ENCODE peak calls at places on chromosomes 5 and 9, in seven cellular contexts. H is heart left ventricle, B is colonic mucosa, M is H9, W is esophagus squamous epithelium, X is sigmoid colon, P is PC-3. N is an unnamed sample.

GRCh38 chr5:79837707-79838620 is 148.3 kb downstream of the CMYA5 start:
- DNase-seq in H (no peak), B (no peak), M (no peak), W (no peak), X (peak), P (no peak), N (peak)

GRCh38 chr9:5838884-5839571 is 6.1 kb upstream of the ERMP1 start:
- DNase-seq in H (no peak), B (peak), M (peak), W (no peak), X (no peak), P (peak), N (no peak)

GRCh38 chr9:6907772-6908381 is 150.1 kb downstream of the KDM4C start:
- DNase-seq in H (no peak), B (no peak), M (no peak), W (no peak), X (no peak), P (peak), N (peak)

GRCh38 chr9:70760228-70760627 is 345.8 kb upstream of the KLF9 start:
- DNase-seq in H (no peak), B (no peak), M (no peak), W (no peak), X (no peak), P (no peak), N (no peak)

GRCh38 chr9:108374606-108375005 is 481.2 kb downstream of the ACTL7B start:
- DNase-seq in H (no peak), B (no peak), M (no peak), W (no peak), X (no peak), P (peak), N (no peak)

GRCh38 chr9:125902224-125902623 is 155.1 kb downstream of the PBX3 start:
- DNase-seq in H (no peak), B (no peak), M (no peak), W (no peak), X (no peak), P (peak), N (no peak)

GRCh38 chr5:123092696-123093095 is 3.7 kb downstream of the PRDM6 start:
- DNase-seq in H (no peak), B (no peak), M (no peak), W (no peak), X (no peak), P (no peak), N (no peak)

GRCh38 chr5:80064124-80064523 is 29.0 kb downstream of the THBS4 start:
- DNase-seq in H (no peak), B (no peak), M (no peak), W (no peak), X (no peak), P (no peak), N (no peak)

GRCh38 chr5:145934276-145934675 is 2.1 kb upstream of the SH3RF2 start:
- DNase-seq in H (no peak), B (no peak), M (no peak), W (no peak), X (no peak), P (no peak), N (no peak)

GRCh38 chr9:126081746-126082145 is 244.9 kb upstream of the MVB12B start:
- DNase-seq in H (no peak), B (no peak), M (no peak), W (no peak), X (no peak), P (no peak), N (no peak)

GRCh38 chr5:75608886-75609285 is 2.4 kb upstream of the ANKDD1B start:
- DNase-seq in H (no peak), B (no peak), M (no peak), W (no peak), X (no peak), P (no peak), N (no peak)

GRCh38 chr9:133114451-133114885 is 6.6 kb downstream of the RALGDS start:
- DNase-seq in H (peak), B (no peak), M (no peak), W (no peak), X (peak), P (no peak), N (no peak)

GRCh38 chr9:86458456-86458855 is 104.2 kb upstream of the TUT7 start:
- DNase-seq in H (no peak), B (no peak), M (no peak), W (no peak), X (no peak), P (no peak), N (no peak)

GRCh38 chr5:55594636-55595035 is 59.9 kb upstream of the PLPP1 start:
- DNase-seq in H (no peak), B (no peak), M (no peak), W (no peak), X (no peak), P (no peak), N (no peak)

GRCh38 chr9:15834541-15834940 is 281.7 kb downstream of the CCDC171 start:
- DNase-seq in H (no peak), B (no peak), M (no peak), W (no peak), X (no peak), P (peak), N (no peak)

GRCh38 chr5:138610468-138611294 is 35.5 kb upstream of the HSPA9 start:
- DNase-seq in H (no peak), B (no peak), M (peak), W (no peak), X (peak), P (no peak), N (peak)

GRCh38 chr5:11383506-11384095 is 520.6 kb downstream of the CTNND2 start:
- DNase-seq in H (no peak), B (no peak), M (no peak), W (no peak), X (no peak), P (no peak), N (no peak)

GRCh38 chr5:17964067-17964466 is 329.8 kb downstream of the TAF11L14 start:
- DNase-seq in H (no peak), B (no peak), M (no peak), W (no peak), X (no peak), P (peak), N (no peak)

GRCh38 chr5:179171251-179171815 is 111.2 kb downstream of the ZNF354C start:
- DNase-seq in H (peak), B (no peak), M (no peak), W (no peak), X (no peak), P (no peak), N (no peak)

GRCh38 chr5:61817472-61818326 is 485.6 kb downstream of the ZSWIM6 start:
- DNase-seq in H (no peak), B (peak), M (peak), W (no peak), X (no peak), P (peak), N (peak)

GRCh38 chr9:120904061-120904998 is 22.3 kb downstream of the TRAF1 start:
- DNase-seq in H (no peak), B (no peak), M (no peak), W (no peak), X (no peak), P (no peak), N (no peak)

GRCh38 chr9:96232539-96233241 is 69.3 kb downstream of the HSD17B3 start:
- DNase-seq in H (peak), B (peak), M (peak), W (no peak), X (peak), P (peak), N (peak)

GRCh38 chr5:128736567-128736966 is 198.5 kb upstream of the FBN2 start:
- DNase-seq in H (no peak), B (peak), M (no peak), W (no peak), X (no peak), P (peak), N (no peak)

GRCh38 chr5:21152611-21153010 is 1164.6 kb upstream of the CDH18 start:
- DNase-seq in H (no peak), B (no peak), M (no peak), W (no peak), X (no peak), P (peak), N (no peak)

GRCh38 chr9:6681147-6681956 is 35.8 kb upstream of the GLDC start:
- DNase-seq in H (peak), B (peak), M (peak), W (peak), X (peak), P (peak), N (peak)

GRCh38 chr5:107553063-107553676 is 117.6 kb downstream of the EFNA5 start:
- DNase-seq in H (no peak), B (no peak), M (no peak), W (no peak), X (no peak), P (peak), N (peak)

GRCh38 chr5:106675674-106676073 is 995.1 kb downstream of the EFNA5 start:
- DNase-seq in H (no peak), B (no peak), M (no peak), W (no peak), X (no peak), P (no peak), N (no peak)

GRCh38 chr9:109190151-109190550 is 23.1 kb upstream of the FRRS1L start:
- DNase-seq in H (no peak), B (no peak), M (no peak), W (no peak), X (no peak), P (peak), N (no peak)

GRCh38 chr9:136148766-136149165 is 30.1 kb upstream of the TMEM250 start:
- DNase-seq in H (no peak), B (no peak), M (no peak), W (no peak), X (no peak), P (no peak), N (no peak)

GRCh38 chr5:11656940-11657339 is 247.3 kb downstream of the CTNND2 start:
- DNase-seq in H (no peak), B (no peak), M (no peak), W (no peak), X (no peak), P (no peak), N (no peak)

GRCh38 chr5:1800470-1801060 is 642 bp upstream of the NDUFS6 start:
- DNase-seq in H (no peak), B (peak), M (no peak), W (no peak), X (no peak), P (peak), N (peak)

GRCh38 chr5:151125421-151125820 is 32.2 kb downstream of the ANXA6 start:
- DNase-seq in H (no peak), B (no peak), M (no peak), W (no peak), X (no peak), P (no peak), N (no peak)

GRCh38 chr5:95631991-95632675 is 12.2 kb downstream of the GPR150 start:
- DNase-seq in H (no peak), B (no peak), M (no peak), W (no peak), X (no peak), P (peak), N (no peak)

GRCh38 chr9:108534741-108535140 is 321.0 kb downstream of the ACTL7B start:
- DNase-seq in H (no peak), B (no peak), M (no peak), W (no peak), X (no peak), P (peak), N (no peak)

GRCh38 chr5:120405291-120405864 is 58.7 kb upstream of the PRR16 start:
- DNase-seq in H (no peak), B (no peak), M (no peak), W (no peak), X (no peak), P (peak), N (no peak)

GRCh38 chr9:21967169-21967568 is 27.0 kb downstream of the CDKN2A start:
- DNase-seq in H (no peak), B (no peak), M (peak), W (no peak), X (no peak), P (no peak), N (no peak)

GRCh38 chr9:21964925-21965385 is 29.2 kb downstream of the CDKN2A start:
- DNase-seq in H (no peak), B (peak), M (peak), W (no peak), X (peak), P (peak), N (peak)

GRCh38 chr9:21966140-21966851 is 27.9 kb downstream of the CDKN2A start:
- DNase-seq in H (no peak), B (no peak), M (peak), W (no peak), X (no peak), P (no peak), N (no peak)

GRCh38 chr9:21967707-21968106 is 26.5 kb downstream of the CDKN2A start:
- DNase-seq in H (no peak), B (no peak), M (no peak), W (no peak), X (no peak), P (no peak), N (no peak)

DNA sequence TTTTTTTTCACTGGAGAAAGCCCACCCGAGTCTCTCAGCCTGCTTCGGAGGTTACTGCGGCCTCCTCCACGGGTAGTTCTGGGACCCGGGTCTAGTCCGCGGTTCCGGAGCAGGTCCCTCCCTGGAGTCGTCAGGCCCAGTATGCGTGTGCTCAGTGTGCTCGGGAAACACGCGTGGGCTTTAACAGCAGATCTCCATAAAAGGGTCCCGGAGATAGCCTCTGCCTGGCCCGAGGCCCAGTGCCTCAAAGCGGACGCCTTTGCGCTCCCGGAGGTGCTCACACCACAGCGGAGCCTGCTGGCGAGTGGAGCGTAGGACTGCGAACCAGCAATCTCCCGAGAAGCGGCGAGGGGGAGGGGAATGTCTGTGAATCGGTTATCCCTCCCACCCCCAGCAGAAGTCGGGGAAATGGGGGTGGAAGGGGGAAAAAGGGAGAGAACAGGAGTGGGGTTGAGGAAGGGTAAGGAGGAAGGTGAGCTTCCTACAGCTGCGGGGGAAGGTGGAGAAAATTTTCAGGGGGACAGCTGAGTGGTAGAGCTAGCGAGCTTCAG is 28.7 kb downstream of the CDKN2A start:
- DNase-seq in H (peak), B (peak), M (peak), W (no peak), X (peak), P (peak), N (peak)
- TF ChIP-seq CTCF in H (no peak), B (peak), M (peak), W (no peak), X (no peak), P (peak), N (peak)

DNA sequence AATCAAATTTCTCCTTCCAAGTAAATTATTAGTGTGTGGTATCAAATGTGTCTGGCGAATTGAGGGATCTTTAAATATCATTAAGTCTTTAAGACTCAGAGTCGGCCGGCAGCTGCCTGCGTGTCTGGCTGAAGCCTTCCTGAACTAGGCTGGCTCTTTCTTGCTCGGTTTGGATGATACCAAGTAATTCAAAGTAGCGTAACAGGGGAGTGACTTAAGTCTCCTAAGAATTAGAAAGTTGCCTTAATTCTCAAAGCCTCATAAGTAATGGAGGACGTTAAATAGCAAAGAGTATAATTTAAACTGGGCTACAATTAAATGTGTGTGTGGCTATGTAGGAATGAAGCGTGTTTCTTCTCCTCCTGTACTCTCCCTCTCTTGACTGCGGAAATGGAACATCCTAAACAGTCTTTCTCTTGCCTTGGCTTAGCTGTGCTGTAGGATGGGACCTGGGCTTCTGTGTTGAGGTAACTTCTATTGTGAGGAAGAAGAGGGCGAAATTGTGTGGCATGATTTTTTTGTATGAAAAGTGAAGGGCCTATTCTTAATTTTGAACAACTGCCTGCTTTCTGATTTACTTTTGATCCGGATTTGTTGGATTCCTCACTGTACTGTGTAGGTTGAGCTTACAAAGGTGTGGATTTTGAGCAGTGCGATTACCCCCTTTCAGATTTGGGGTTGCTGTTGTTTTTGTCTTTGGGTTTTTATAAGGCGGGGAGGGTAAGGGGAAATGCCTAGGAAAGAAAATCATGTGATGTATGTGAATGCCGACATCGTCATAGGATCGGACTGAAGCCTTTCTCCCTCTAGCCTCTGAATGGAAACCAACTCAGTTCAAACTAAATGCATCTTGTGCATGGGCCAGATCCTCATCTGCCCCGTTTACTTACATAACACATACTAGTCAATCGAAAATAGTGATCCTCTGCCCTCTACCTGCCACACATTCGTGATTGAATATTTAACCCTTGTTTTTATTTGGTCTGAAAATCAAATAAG is 29.9 kb downstream of the CPEB4 start:
- DNase-seq in H (peak), B (peak), M (peak), W (no peak), X (peak), P (peak), N (peak)
- TF ChIP-seq CTCF in H (no peak), B (no peak), M (no peak), W (no peak), X (no peak), P (peak), N (no peak)

GRCh38 chr5:173188280-173188679 is 43.9 kb downstream of the BNIP1 start:
- DNase-seq in H (no peak), B (no peak), M (no peak), W (no peak), X (no peak), P (no peak), N (no peak)

GRCh38 chr5:173191015-173191414 is 44.0 kb downstream of the NKX2-5 start:
- DNase-seq in H (no peak), B (no peak), M (no peak), W (no peak), X (no peak), P (no peak), N (no peak)

GRCh38 chr5:173191561-173191960 is 43.4 kb downstream of the NKX2-5 start:
- DNase-seq in H (no peak), B (no peak), M (no peak), W (no peak), X (no peak), P (no peak), N (no peak)

DNA sequence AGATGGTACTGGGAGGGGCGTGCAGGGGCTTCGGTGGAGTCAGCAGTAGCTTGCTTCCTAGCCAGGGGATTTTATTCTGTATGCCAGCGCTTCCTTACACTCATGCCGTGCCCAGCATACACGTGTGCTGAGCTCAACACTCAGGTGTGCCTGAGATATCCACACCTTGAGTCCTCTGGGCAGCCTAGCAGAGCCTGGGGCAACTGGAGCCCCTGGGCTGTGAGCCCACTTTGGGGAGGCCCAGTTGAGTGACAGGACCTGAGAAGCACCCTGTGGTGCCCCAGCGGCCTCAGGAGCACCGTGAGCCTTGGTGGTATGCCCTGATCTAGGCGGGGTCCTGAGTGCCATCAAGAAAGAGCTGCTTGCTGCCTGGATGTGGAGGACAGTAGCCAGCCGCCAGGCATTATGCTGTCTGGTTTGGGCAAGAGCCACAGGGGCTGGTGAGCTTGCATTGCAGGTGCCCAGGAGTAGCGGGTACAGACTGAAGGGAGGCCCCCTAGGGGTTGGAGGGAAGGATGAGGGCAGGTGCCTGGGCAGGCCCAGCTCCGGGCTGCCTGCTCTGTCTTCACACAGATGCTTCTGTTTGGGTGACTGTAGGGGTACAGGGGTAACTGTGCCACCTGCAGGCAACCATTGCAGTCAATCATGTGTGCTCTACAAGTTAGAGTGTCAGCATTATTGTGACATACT is 42.9 kb downstream of the BNIP1 start:
- DNase-seq in H (no peak), B (no peak), M (peak), W (no peak), X (no peak), P (no peak), N (no peak)
- TF ChIP-seq CTCF in H (no peak), B (no peak), M (peak), W (no peak), X (no peak), P (peak), N (no peak)

DNA sequence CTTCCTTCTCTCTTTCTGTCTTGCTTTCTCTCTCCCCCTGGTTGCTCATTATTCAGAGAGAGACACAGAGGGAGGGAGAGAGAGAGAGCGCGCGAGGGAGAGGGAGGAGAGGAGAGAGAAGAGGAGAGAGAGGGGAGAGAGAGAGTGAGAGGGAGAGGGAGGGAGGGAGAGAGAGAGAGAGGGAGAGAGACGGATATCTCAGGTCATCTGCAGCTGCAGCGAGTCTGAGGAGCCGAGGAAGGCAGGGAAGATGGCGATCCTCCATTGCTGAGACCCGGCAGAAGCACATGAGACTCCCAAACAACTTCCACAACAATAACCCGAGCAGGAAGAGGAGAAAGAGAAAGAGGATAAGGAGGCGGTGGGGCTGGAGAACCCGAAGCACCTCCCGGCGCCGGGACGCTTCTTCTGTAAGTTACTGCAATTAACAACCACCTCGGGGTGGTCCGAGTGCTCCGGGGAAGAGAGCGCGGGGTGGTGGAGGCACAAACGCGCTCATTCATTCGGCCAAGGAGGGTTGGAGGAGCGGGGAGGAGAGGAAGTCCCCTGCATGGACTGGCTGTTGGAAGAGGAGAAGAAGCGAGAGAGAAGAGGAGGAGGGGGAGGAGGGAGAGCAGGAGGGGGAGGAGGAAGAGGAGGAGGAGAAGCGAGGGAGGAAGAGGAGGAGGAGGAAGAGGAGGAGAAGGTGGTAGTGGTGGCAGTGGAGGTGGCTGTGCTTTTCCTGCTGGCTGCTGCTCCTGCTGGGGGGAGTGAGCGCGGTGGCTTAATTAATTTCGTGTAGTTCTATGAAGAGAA is at the start of gene ZNF462:
- DNase-seq in H (peak), B (peak), M (peak), W (no peak), X (peak), P (peak), N (peak)
- TF ChIP-seq CTCF in H (peak), B (no peak), M (no peak), W (no peak), X (peak), P (peak), N (no peak)

N was measured in nephron progenitor cell.